ENCODE peak calls at places on chromosome 15, in seven cellular contexts. One of them, this sample, is unnamed.

GRCh38 chr15:42133892-42134502 is 22.4 kb downstream of the PLA2G4F start:
- DNase-seq in GM12891: no peak
- DNase-seq in effector CD4-positive, alpha-beta T cell: peak; percentile 17
- DNase-seq in progenitor cell of endocrine pancreas: no peak
- DNase-seq in amygdala: no peak
- DNase-seq in kidney glomerular epithelial cell: peak; percentile 11
- DNase-seq in fibroblast of the conjunctiva: peak; percentile 10
- DNase-seq in this sample: no peak

GRCh38 chr15:65060641-65061397 is 7.0 kb downstream of the RASL12 start:
- DNase-seq in kidney glomerular epithelial cell: no peak
- DNase-seq in amygdala: peak; percentile 48
- DNase-seq in effector CD4-positive, alpha-beta T cell: no peak
- DNase-seq in progenitor cell of endocrine pancreas: no peak
- DNase-seq in GM12891: no peak
- DNase-seq in fibroblast of the conjunctiva: no peak
- DNase-seq in this sample: peak; percentile 40

GRCh38 chr15:57436961-57437360 is 60.7 kb downstream of the CGNL1 start:
- DNase-seq in kidney glomerular epithelial cell: no peak
- DNase-seq in effector CD4-positive, alpha-beta T cell: no peak
- DNase-seq in amygdala: no peak
- DNase-seq in GM12891: no peak
- DNase-seq in progenitor cell of endocrine pancreas: no peak
- DNase-seq in fibroblast of the conjunctiva: no peak
- DNase-seq in this sample: no peak

GRCh38 chr15:80367661-80368060 is 36.5 kb upstream of the ARNT2 start:
- DNase-seq in progenitor cell of endocrine pancreas: no peak
- DNase-seq in GM12891: no peak
- DNase-seq in fibroblast of the conjunctiva: no peak
- DNase-seq in amygdala: no peak
- DNase-seq in effector CD4-positive, alpha-beta T cell: no peak
- DNase-seq in kidney glomerular epithelial cell: no peak
- DNase-seq in this sample: no peak

GRCh38 chr15:95875141-95875643 is 455.3 kb upstream of the NR2F2 start:
- DNase-seq in amygdala: no peak
- DNase-seq in kidney glomerular epithelial cell: no peak
- DNase-seq in fibroblast of the conjunctiva: peak; percentile 89
- DNase-seq in effector CD4-positive, alpha-beta T cell: no peak
- DNase-seq in progenitor cell of endocrine pancreas: no peak
- DNase-seq in GM12891: no peak
- DNase-seq in this sample: no peak

GRCh38 chr15:71124937-71125755 is 9.9 kb downstream of the THSD4 start:
- DNase-seq in amygdala: no peak
- DNase-seq in fibroblast of the conjunctiva: no peak
- DNase-seq in kidney glomerular epithelial cell: no peak
- DNase-seq in GM12891: no peak
- DNase-seq in effector CD4-positive, alpha-beta T cell: no peak
- DNase-seq in progenitor cell of endocrine pancreas: no peak
- DNase-seq in this sample: no peak

GRCh38 chr15:87739866-87740265 is 516.7 kb downstream of the NTRK3 start:
- DNase-seq in effector CD4-positive, alpha-beta T cell: no peak
- DNase-seq in kidney glomerular epithelial cell: no peak
- DNase-seq in GM12891: no peak
- DNase-seq in fibroblast of the conjunctiva: no peak
- DNase-seq in progenitor cell of endocrine pancreas: no peak
- DNase-seq in amygdala: no peak
- DNase-seq in this sample: no peak

GRCh38 chr15:80804970-80805495 is 25.9 kb downstream of the CEMIP start:
- DNase-seq in progenitor cell of endocrine pancreas: no peak
- DNase-seq in kidney glomerular epithelial cell: no peak
- DNase-seq in fibroblast of the conjunctiva: no peak
- DNase-seq in effector CD4-positive, alpha-beta T cell: no peak
- DNase-seq in amygdala: no peak
- DNase-seq in GM12891: no peak
- DNase-seq in this sample: no peak

GRCh38 chr15:89680282-89680873 is 1.2 kb upstream of the PLIN1 start:
- DNase-seq in progenitor cell of endocrine pancreas: no peak
- DNase-seq in kidney glomerular epithelial cell: no peak
- DNase-seq in GM12891: no peak
- DNase-seq in fibroblast of the conjunctiva: peak; percentile 89
- DNase-seq in effector CD4-positive, alpha-beta T cell: no peak
- DNase-seq in amygdala: peak; percentile 29
- DNase-seq in this sample: no peak

GRCh38 chr15:73335026-73335425 is 33.7 kb downstream of the HCN4 start:
- DNase-seq in GM12891: no peak
- DNase-seq in progenitor cell of endocrine pancreas: no peak
- DNase-seq in amygdala: no peak
- DNase-seq in fibroblast of the conjunctiva: no peak
- DNase-seq in kidney glomerular epithelial cell: no peak
- DNase-seq in effector CD4-positive, alpha-beta T cell: no peak
- DNase-seq in this sample: no peak

GRCh38 chr15:60004019-60004845 is at the start of gene FOXB1:
- DNase-seq in fibroblast of the conjunctiva: no peak
- DNase-seq in effector CD4-positive, alpha-beta T cell: no peak
- DNase-seq in amygdala: no peak
- DNase-seq in GM12891: no peak
- DNase-seq in progenitor cell of endocrine pancreas: peak; percentile 45
- DNase-seq in kidney glomerular epithelial cell: no peak
- DNase-seq in this sample: no peak

GRCh38 chr15:91947370-91947769 is 93.9 kb downstream of the SLCO3A1 start:
- DNase-seq in kidney glomerular epithelial cell: no peak
- DNase-seq in progenitor cell of endocrine pancreas: no peak
- DNase-seq in GM12891: no peak
- DNase-seq in amygdala: no peak
- DNase-seq in effector CD4-positive, alpha-beta T cell: no peak
- DNase-seq in fibroblast of the conjunctiva: no peak
- DNase-seq in this sample: no peak

GRCh38 chr15:77831989-77832388 is 199.3 kb upstream of the LINGO1 start:
- DNase-seq in effector CD4-positive, alpha-beta T cell: no peak
- DNase-seq in GM12891: no peak
- DNase-seq in fibroblast of the conjunctiva: no peak
- DNase-seq in amygdala: no peak
- DNase-seq in progenitor cell of endocrine pancreas: no peak
- DNase-seq in kidney glomerular epithelial cell: no peak
- DNase-seq in this sample: no peak

GRCh38 chr15:31216210-31216911 is 110.3 kb upstream of the KLF13 start:
- DNase-seq in amygdala: peak; percentile 46
- DNase-seq in GM12891: peak; percentile 70
- DNase-seq in fibroblast of the conjunctiva: peak; percentile 80
- DNase-seq in kidney glomerular epithelial cell: no peak
- DNase-seq in effector CD4-positive, alpha-beta T cell: peak; percentile 28
- DNase-seq in progenitor cell of endocrine pancreas: peak; percentile 34
- DNase-seq in this sample: no peak